ENCODE peak calls at places on chromosomes 11 and 22, in four cellular contexts. T, Q, B and G are unnamed samples.

GRCh38 chr11:122181372-122181771 is 65.4 kb upstream of the BLID start:
- DNase-seq in B (no peak), T (no peak), Q (no peak), G (no peak)

GRCh38 chr11:281486-282161 is 3.4 kb downstream of the NLRP6 start:
- DNase-seq in T (no peak), Q (no peak), B (peak), G (no peak)

GRCh38 chr11:29780756-29781155 is 236.1 kb downstream of the KCNA4 start:
- DNase-seq in Q (no peak), B (no peak), T (no peak), G (no peak)

GRCh38 chr22:21047730-21048129 is 2.0 kb downstream of the LRRC74B start:
- DNase-seq in B (no peak), T (no peak), Q (no peak), G (no peak)

GRCh38 chr11:64885367-64886286 is 7.2 kb upstream of the EHD1 start:
- DNase-seq in T (no peak), Q (peak), B (no peak), G (peak)

GRCh38 chr11:134949121-134949591 is 537.1 kb upstream of the B3GAT1 start:
- DNase-seq in Q (no peak), B (no peak), T (peak), G (peak)

GRCh38 chr22:42188808-42189447 is 58.3 kb upstream of the CYP2D6 start:
- DNase-seq in T (peak), Q (no peak), B (no peak), G (no peak)

GRCh38 chr11:95453616-95454118 is 222.7 kb upstream of the SESN3 start:
- DNase-seq in B (no peak), Q (peak), T (peak), G (no peak)

GRCh38 chr22:37222440-37222971 is 10.2 kb upstream of the SSTR3 start:
- DNase-seq in Q (no peak), T (no peak), B (no peak), G (no peak)

GRCh38 chr11:111542606-111543275 is 2.2 kb downstream of the LAYN start:
- DNase-seq in B (no peak), T (no peak), Q (no peak), G (no peak)

GRCh38 chr11:63911440-63911839 is 5.5 kb downstream of the RCOR2 start:
- DNase-seq in Q (no peak), B (no peak), T (no peak), G (no peak)

GRCh38 chr11:65489706-65490310 is 9.0 kb upstream of the MALAT1 start:
- DNase-seq in Q (no peak), B (no peak), T (no peak), G (peak)

GRCh38 chr11:95450547-95451123 is 219.6 kb upstream of the SESN3 start:
- DNase-seq in Q (no peak), T (no peak), B (no peak), G (no peak)

GRCh38 chr11:123560001-123560400 is 94.4 kb downstream of the SCN3B start:
- DNase-seq in B (no peak), Q (no peak), T (no peak), G (no peak)

GRCh38 chr22:41508770-41509170 is 35.5 kb downstream of the POLR3H start:
- DNase-seq in B (no peak), Q (no peak), T (no peak), G (no peak)

GRCh38 chr11:12502950-12503579 is 125.7 kb downstream of the PARVA start:
- DNase-seq in Q (no peak), B (peak), T (no peak), G (no peak)

GRCh38 chr11:44147751-44148150 is 52.3 kb downstream of the EXT2 start:
- DNase-seq in T (no peak), B (no peak), Q (no peak), G (no peak)

GRCh38 chr11:111792314-111792713 is 26.1 kb upstream of the PPP2R1B start:
- DNase-seq in T (no peak), Q (no peak), B (no peak), G (peak)

GRCh38 chr11:123798513-123799252 is 7.5 kb downstream of the OR6M1 start:
- DNase-seq in Q (no peak), B (no peak), T (no peak), G (no peak)

GRCh38 chr11:114821626-114822025 is 143.3 kb downstream of the NXPE2 start:
- DNase-seq in B (no peak), Q (peak), T (no peak), G (no peak)

GRCh38 chr11:34468209-34468841 is 29.6 kb downstream of the CAT start:
- DNase-seq in T (peak), Q (peak), B (peak), G (peak)

GRCh38 chr11:100581318-100581717 is 105.8 kb upstream of the ARHGAP42 start:
- DNase-seq in Q (no peak), T (no peak), B (no peak), G (no peak)

GRCh38 chr11:100578966-100579365 is 108.1 kb upstream of the ARHGAP42 start:
- DNase-seq in T (no peak), B (no peak), Q (no peak), G (no peak)

GRCh38 chr11:100574894-100575769 is 112.0 kb upstream of the ARHGAP42 start:
- DNase-seq in Q (no peak), T (peak), B (no peak), G (peak)

GRCh38 chr11:100573911-100574513 is 113.1 kb upstream of the ARHGAP42 start:
- DNase-seq in T (no peak), Q (no peak), B (no peak), G (no peak)

GRCh38 chr11:100576044-100577021 is 110.8 kb upstream of the ARHGAP42 start:
- DNase-seq in T (peak), Q (peak), B (no peak), G (peak)
- TF ChIP-seq FOSL1 in T (no peak), Q (no peak), B (no peak), G (no peak)

DNA sequence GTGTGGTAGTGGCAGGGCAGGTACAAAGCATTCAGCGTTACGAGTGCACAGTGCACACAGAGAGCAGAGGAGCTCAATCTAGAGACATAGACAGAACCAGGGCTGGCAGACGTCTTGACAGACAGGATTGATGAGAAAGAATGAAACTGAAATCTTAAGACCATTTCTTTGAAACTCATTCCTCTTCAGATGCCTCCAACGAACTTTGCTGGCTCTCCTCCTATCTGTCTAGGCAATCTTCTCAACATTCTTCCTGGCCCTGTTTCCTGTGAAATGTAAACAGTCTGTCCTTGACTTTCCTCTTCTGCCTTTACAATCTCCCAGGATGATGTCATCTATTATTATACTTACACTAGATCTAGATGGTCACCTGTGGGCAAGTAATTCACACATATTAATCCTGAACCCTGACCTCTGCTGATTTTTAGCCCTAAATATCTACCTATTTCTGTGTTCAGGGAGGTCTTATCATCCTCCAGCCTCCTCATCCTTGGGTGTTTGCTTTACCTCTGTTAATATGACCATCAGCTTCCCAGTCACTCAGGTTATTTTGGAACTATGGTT is 119.5 kb downstream of the ENTHD1 start:
- DNase-seq in B (no peak), T (no peak), Q (no peak), G (no peak)
- TF ChIP-seq FOSL1 in B (no peak), T (no peak), Q (peak), G (no peak)

GRCh38 chr22:38313384-38313955 is 3.8 kb downstream of the CSNK1E start:
- DNase-seq in B (no peak), Q (no peak), T (no peak), G (no peak)
- TF ChIP-seq FOSL1 in B (no peak), Q (no peak), T (no peak), G (no peak)

GRCh38 chr11:105137286-105137685 is 2.3 kb downstream of the CARD18 start:
- DNase-seq in B (no peak), T (no peak), Q (no peak), G (no peak)
- TF ChIP-seq FOSL1 in B (no peak), T (no peak), Q (no peak), G (no peak)

GRCh38 chr11:57432714-57433163 is 5.8 kb upstream of the SLC43A3 start:
- DNase-seq in B (no peak), T (no peak), Q (peak), G (no peak)
- TF ChIP-seq FOSL1 in B (no peak), T (no peak), Q (peak), G (no peak)